ENCODE peak calls at places on chromosomes 5 and 9, in four cellular contexts. U, F, P and J are unnamed samples. For H3K27me3 and H3K4me1, the result is how much of the 10 kb centered on the place peaks cover.

GRCh38 chr5:158534203-158534602 is 565.5 kb downstream of the EBF1 start:
- DNase-seq in U (no peak), F (no peak), P (no peak), J (no peak)

GRCh38 chr5:136249678-136250266 is 56.8 kb upstream of the SMIM32 start:
- DNase-seq in U (no peak), F (no peak), P (peak), J (peak)

GRCh38 chr5:30103056-30104020 is 1090.1 kb upstream of the CDH6 start:
- DNase-seq in U (no peak), F (no peak), P (no peak), J (no peak)

GRCh38 chr9:38106488-38106887 is 37.5 kb upstream of the SHB start:
- DNase-seq in U (no peak), F (no peak), P (no peak), J (no peak)

GRCh38 chr9:71812385-71812784 is 44.1 kb upstream of the CEMIP2 start:
- DNase-seq in U (no peak), F (no peak), P (no peak), J (no peak)

GRCh38 chr5:175457466-175457865 is 13.5 kb upstream of the DRD1 start:
- DNase-seq in U (no peak), F (no peak), P (no peak), J (no peak)

GRCh38 chr9:2411459-2412215 is 209.9 kb upstream of the VLDLR start:
- DNase-seq in U (no peak), F (no peak), P (no peak), J (no peak)

GRCh38 chr5:81093536-81094196 is 133.5 kb downstream of the RASGRF2 start:
- DNase-seq in U (no peak), F (no peak), P (no peak), J (no peak)

GRCh38 chr5:168347786-168348414 is 56.5 kb downstream of the WWC1 start:
- DNase-seq in U (no peak), F (no peak), P (no peak), J (no peak)

GRCh38 chr9:20997503-20998076 is 33.9 kb downstream of the HACD4 start:
- DNase-seq in U (no peak), F (no peak), P (no peak), J (no peak)
- TF ChIP-seq POLR2A in U (no peak), F (no peak), P (no peak), J (no peak)

GRCh38 chr9:4286086-4286485 is 13.8 kb downstream of the GLIS3 start:
- DNase-seq in U (no peak), F (no peak), P (no peak), J (no peak)
- H3K27me3 ChIP-seq in U (under half), F (under half), P (under half), J (under half)

DNA sequence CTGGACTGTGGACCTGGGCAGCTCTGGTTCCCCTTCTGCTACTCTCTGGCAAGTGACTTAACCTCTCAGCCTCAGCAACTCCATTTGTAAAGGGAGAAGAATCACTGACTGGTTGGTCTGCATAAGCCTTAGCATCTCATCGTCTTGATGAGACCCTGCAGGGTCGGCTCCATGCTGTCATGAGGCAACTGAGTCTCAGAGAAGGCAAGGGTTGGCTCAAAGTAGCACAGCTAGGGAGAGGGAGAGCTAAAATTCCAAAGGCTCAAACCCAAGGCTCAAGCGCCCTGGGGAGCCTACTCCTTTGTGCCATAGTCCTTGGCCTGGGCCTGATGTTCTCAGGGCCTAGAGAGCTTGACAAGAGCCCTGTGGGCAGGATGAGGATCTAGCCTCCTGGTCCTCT is 4.5 kb downstream of the FGFR4 start:
- DNase-seq in U (no peak), F (no peak), P (no peak), J (no peak)
- H3K4me1 ChIP-seq in U (under half), F (under half), P (half or more), J (under half)

DNA sequence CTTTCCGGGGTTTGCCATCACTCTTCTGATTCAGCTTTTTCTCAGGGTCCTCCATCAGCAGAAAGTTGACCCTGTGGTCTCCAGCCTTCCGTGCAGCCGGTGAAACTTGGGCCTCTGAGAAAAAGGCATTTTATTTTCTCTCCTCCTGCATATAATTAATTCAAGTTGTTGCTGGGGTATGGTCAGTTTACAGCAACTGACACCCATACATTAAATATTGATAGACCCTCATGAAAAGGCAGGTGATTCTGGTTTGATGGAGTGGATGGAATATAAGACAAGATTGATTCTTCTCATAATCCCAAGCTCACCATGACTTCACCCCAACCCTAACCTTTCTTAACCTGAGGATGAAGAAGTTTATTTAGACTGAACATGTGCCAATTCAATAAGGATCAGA is at the start of gene GRXCR2:
- DNase-seq in U (no peak), F (no peak), P (no peak), J (no peak)
- TF ChIP-seq POLR2A in U (no peak), F (no peak), P (no peak), J (no peak)

DNA sequence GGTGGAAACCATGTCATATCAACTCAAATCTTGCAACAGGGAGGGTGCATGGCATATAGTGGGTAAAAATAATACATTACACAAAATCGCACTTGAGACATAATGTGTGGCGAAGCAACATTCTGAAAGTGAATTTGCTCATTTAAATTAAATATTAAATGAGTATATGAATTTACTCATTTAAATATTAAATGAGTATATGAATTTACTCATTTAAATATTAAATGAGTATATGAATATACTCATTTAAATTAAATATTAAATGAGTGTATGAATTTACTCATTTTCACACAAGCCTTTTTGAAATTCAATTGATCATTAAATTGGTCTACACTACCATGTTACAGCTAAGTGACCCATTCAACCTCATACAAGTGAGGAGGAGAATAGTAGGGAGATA is 10.5 kb downstream of the MAST4 start:
- DNase-seq in U (no peak), F (no peak), P (no peak), J (no peak)
- H3K27me3 ChIP-seq in U (under half), F (under half), P (under half), J (under half)

DNA sequence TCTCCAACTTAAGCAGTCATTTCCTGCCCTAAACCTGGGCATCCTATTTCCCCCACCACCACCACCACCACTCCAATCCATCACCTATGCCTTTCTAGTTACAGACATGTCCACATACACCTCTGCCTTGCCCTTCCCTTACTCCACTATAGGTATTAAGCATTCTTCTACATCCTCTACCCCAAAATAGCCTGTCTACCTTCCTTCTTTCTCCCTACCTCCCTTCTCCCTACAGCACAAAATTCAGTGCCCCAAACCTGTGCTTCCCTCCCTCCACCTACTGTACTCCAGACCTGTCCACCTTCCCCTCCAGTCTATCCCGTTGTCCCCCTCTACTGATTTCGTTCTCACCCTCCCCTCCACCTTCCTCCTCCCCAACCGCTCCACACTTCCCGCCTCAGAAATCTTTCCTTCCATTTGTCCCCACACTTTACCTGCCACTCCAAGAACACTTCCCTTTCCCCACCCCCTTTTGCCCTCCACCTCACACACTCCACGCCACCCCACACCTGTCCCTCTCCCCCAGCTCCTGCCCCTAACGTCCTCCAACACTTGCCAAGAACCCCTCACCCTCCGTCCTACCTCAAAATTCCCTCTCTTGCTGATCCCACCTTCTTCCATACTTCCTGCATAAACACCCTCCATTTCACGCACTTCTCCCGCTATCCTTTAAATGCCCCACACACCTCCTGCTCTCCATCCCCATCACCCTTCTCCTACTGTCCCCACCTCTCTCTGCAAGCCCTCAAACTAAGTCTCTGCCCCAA is 1.5 kb downstream of the STRBP start:
- DNase-seq in U (no peak), F (no peak), P (no peak), J (no peak)
- H3K4me1 ChIP-seq in U (under half), F (under half), P (under half), J (under half)

GRCh38 chr9:130053504-130054427 is at the start of gene GPR107:
- DNase-seq in U (peak), F (peak), P (peak), J (peak)
- TF ChIP-seq POLR2A in U (peak), F (peak), P (no peak), J (peak)